ENCODE peak calls at places on chromosomes 6 and 20, in five cellular contexts. V, N, L, P and J are unnamed samples.

GRCh38 chr6:107009499-107009898 is 18.5 kb upstream of the MTRES1 start:
- DNase-seq in N (no peak), L (no peak), P (no peak), V (no peak), J (no peak)

GRCh38 chr6:79076881-79077641 is 993 bp downstream of the PHIP start:
- DNase-seq in L (peak; percentile 73), N (peak; percentile 95), V (peak; percentile 84), P (peak; percentile 90), J (peak; percentile 87)

GRCh38 chr20:45890077-45890996 is 671 bp downstream of the NEURL2 start:
- DNase-seq in L (no peak), N (peak; percentile 91), V (peak; percentile 30), P (peak; percentile 92), J (peak; percentile 34)

GRCh38 chr20:16005612-16006493 is 567.4 kb downstream of the KIF16B start:
- DNase-seq in L (no peak), V (no peak), P (no peak), N (no peak), J (no peak)

GRCh38 chr6:53300656-53301551 is 47.8 kb downstream of the ELOVL5 start:
- DNase-seq in N (no peak), P (no peak), V (peak; percentile 29), L (no peak), J (peak; percentile 68)

GRCh38 chr6:144284753-144285547 is at the start of gene UTRN:
- DNase-seq in L (peak; percentile 26), P (peak; percentile 67), V (peak; percentile 44), N (peak; percentile 85), J (peak; percentile 53)

GRCh38 chr6:4319992-4320683 is 184.8 kb upstream of the ECI2 start:
- DNase-seq in V (no peak), P (no peak), N (peak; percentile 64), L (no peak), J (no peak)

GRCh38 chr20:11555510-11555909 is 362.2 kb upstream of the BTBD3 start:
- DNase-seq in N (no peak), P (no peak), L (no peak), V (no peak), J (no peak)

GRCh38 chr6:101202975-101203374 is 190.5 kb upstream of the GRIK2 start:
- DNase-seq in L (no peak), N (no peak), V (no peak), P (no peak), J (no peak)

GRCh38 chr20:3659492-3660261 is 3.5 kb downstream of the GFRA4 start:
- DNase-seq in L (no peak), V (no peak), N (no peak), P (no peak), J (no peak)

GRCh38 chr6:13573669-13574110 is 711 bp upstream of the SIRT5 start:
- DNase-seq in N (peak; percentile 25), V (no peak), P (no peak), L (no peak), J (no peak)

GRCh38 chr6:102501615-102502014 is 1108.1 kb downstream of the GRIK2 start:
- DNase-seq in L (no peak), V (no peak), P (no peak), N (no peak), J (no peak)

GRCh38 chr6:84638286-84638685 is 126.1 kb downstream of the TBX18 start:
- DNase-seq in L (no peak), N (no peak), P (no peak), V (no peak), J (no peak)

GRCh38 chr20:33192912-33193501 is 24.1 kb upstream of the BPIFA3 start:
- DNase-seq in P (no peak), N (no peak), L (no peak), V (no peak), J (no peak)

GRCh38 chr6:105492706-105493673 is 90.1 kb upstream of the PREP start:
- DNase-seq in N (no peak), L (no peak), P (no peak), V (no peak), J (no peak)